ENCODE peak calls at places on chromosomes 6 and 20, in five cellular contexts. B is stimulated activated CD4-positive, alpha-beta T cell treated with anti-CD3 and anti-CD28 coated beads, Interleukin-4, amount 100 ng/mL, for 1 hour; G is Panc1; N is nephron progenitor cell; A is NCI-H226. S is an unnamed sample.

GRCh38 chr6:166027761-166028160 is 139.9 kb downstream of the TBXT start:
- DNase-seq in G (no peak), B (no peak), N (no peak), A (no peak), S (no peak)

GRCh38 chr6:110547266-110547964 is 71.0 kb upstream of the SLC22A16 start:
- DNase-seq in N (no peak), A (peak), B (no peak), G (no peak), S (no peak)

GRCh38 chr6:82954937-82955577 is 110.6 kb downstream of the UBE3D start:
- DNase-seq in G (no peak), A (peak), N (no peak), B (no peak), S (no peak)

GRCh38 chr6:155779421-155779820 is 323.8 kb upstream of the NOX3 start:
- DNase-seq in G (no peak), B (no peak), A (no peak), N (no peak), S (no peak)

GRCh38 chr6:57267586-57268293 is 45.6 kb upstream of the RAB23 start:
- DNase-seq in B (peak), G (peak), A (peak), N (peak), S (peak)

GRCh38 chr6:82910394-82910793 is 155.2 kb downstream of the UBE3D start:
- DNase-seq in A (no peak), N (no peak), B (no peak), G (no peak), S (no peak)

GRCh38 chr6:79152269-79152737 is 74.2 kb upstream of the PHIP start:
- DNase-seq in B (no peak), G (no peak), N (no peak), A (no peak), S (no peak)

GRCh38 chr6:24931296-24931695 is 4.5 kb downstream of the RIPOR2 start:
- DNase-seq in N (no peak), A (no peak), G (no peak), B (no peak), S (no peak)

GRCh38 chr20:17395729-17396128 is 135.4 kb downstream of the BFSP1 start:
- DNase-seq in B (no peak), A (no peak), G (no peak), N (no peak), S (peak)

GRCh38 chr6:113181164-113181563 is 676.0 kb upstream of the MARCKS start:
- DNase-seq in A (no peak), N (no peak), B (no peak), G (no peak), S (no peak)

GRCh38 chr6:168155193-168155592 is 76.2 kb upstream of the FRMD1 start:
- DNase-seq in G (no peak), B (no peak), A (peak), N (no peak), S (no peak)

GRCh38 chr6:70398783-70399730 is 14.3 kb upstream of the FAM135A start:
- DNase-seq in N (no peak), A (peak), B (no peak), G (peak), S (no peak)

GRCh38 chr6:73180718-73181619 is 44.3 kb downstream of the KHDC1L start:
- DNase-seq in G (peak), A (peak), N (peak), B (no peak), S (peak)

GRCh38 chr6:113630365-113630737 is 226.8 kb upstream of the MARCKS start:
- DNase-seq in G (no peak), B (no peak), A (peak), N (no peak), S (no peak)

GRCh38 chr6:5135783-5136376 is 50.7 kb downstream of the PPP1R3G start:
- DNase-seq in A (peak), G (no peak), B (peak), N (peak), S (peak)

S was measured in NCI-H748 treated with DMSO at 0.1 percent for 48 hours.